ENCODE peak calls at places on chromosome 1, in six cellular contexts. P is CD4-positive, alpha-beta memory T cell; O is CD8-positive, alpha-beta memory T cell; A is heart left ventricle; C is prostate gland; W is GM23248. L is an unnamed sample.

GRCh38 chr1:5747428-5748285 is 244.6 kb downstream of the NPHP4 start:
- DNase-seq in P (no peak), O (no peak), A (no peak), C (no peak), W (no peak), L (no peak)

GRCh38 chr1:22832414-22832786 is 121.8 kb downstream of the EPHB2 start:
- DNase-seq in P (no peak), O (no peak), A (no peak), C (no peak), W (peak; percentile 74), L (no peak)

GRCh38 chr1:14113841-14114567 is 414.0 kb downstream of the PRDM2 start:
- DNase-seq in P (no peak), O (no peak), A (peak; percentile 25), C (peak; percentile 33), W (peak; percentile 79), L (peak; percentile 35)

GRCh38 chr1:28115267-28115666 is 26.9 kb upstream of the EYA3 start:
- DNase-seq in P (peak; percentile 50), O (peak; percentile 28), A (peak; percentile 17), C (no peak), W (no peak), L (no peak)

GRCh38 chr1:166977951-166978350 is 2.6 kb upstream of the ILDR2 start:
- DNase-seq in P (no peak), O (no peak), A (no peak), C (no peak), W (no peak), L (no peak)

GRCh38 chr1:198756470-198756869 is 117.6 kb downstream of the PTPRC start:
- DNase-seq in P (no peak), O (no peak), A (no peak), C (no peak), W (peak; percentile 44), L (no peak)

GRCh38 chr1:9246841-9247785 is 12.5 kb downstream of the H6PD start:
- DNase-seq in P (no peak), O (no peak), A (no peak), C (no peak), W (no peak), L (no peak)

GRCh38 chr1:47710075-47711071 is 272.5 kb downstream of the FOXD2 start:
- DNase-seq in P (peak; percentile 54), O (peak; percentile 44), A (peak; percentile 64), C (peak; percentile 63), W (peak; percentile 78), L (peak; percentile 83)

GRCh38 chr1:59879556-59879955 is 47.0 kb downstream of the CYP2J2 start:
- DNase-seq in P (peak; percentile 27), O (peak; percentile 1), A (peak; percentile 41), C (peak; percentile 78), W (peak; percentile 67), L (peak; percentile 91)

GRCh38 chr1:95094923-95095322 is 22.2 kb upstream of the ALG14 start:
- DNase-seq in P (no peak), O (no peak), A (no peak), C (no peak), W (no peak), L (no peak)

GRCh38 chr1:117655220-117655577 is 49.4 kb downstream of the TENT5C start:
- DNase-seq in P (no peak), O (no peak), A (no peak), C (no peak), W (no peak), L (no peak)

GRCh38 chr1:212718499-212718898 is 18.9 kb upstream of the BATF3 start:
- DNase-seq in P (no peak), O (no peak), A (no peak), C (no peak), W (peak; percentile 50), L (no peak)

GRCh38 chr1:24925082-24925779 is 4.8 kb downstream of the RUNX3 start:
- DNase-seq in P (peak; percentile 91), O (peak; percentile 85), A (no peak), C (no peak), W (no peak), L (no peak)

GRCh38 chr1:220708929-220709801 is 19.0 kb downstream of the C1orf115 start:
- DNase-seq in P (no peak), O (no peak), A (no peak), C (no peak), W (no peak), L (no peak)

GRCh38 chr1:59994302-59995198 is 68.0 kb upstream of the CYP2J2 start:
- DNase-seq in P (no peak), O (no peak), A (peak; percentile 21), C (no peak), W (peak; percentile 87), L (no peak)

GRCh38 chr1:204032642-204033235 is 40.2 kb upstream of the SOX13 start:
- DNase-seq in P (no peak), O (no peak), A (no peak), C (no peak), W (peak; percentile 26), L (no peak)

GRCh38 chr1:218347316-218347712 is 2.2 kb downstream of the TGFB2 start:
- DNase-seq in P (no peak), O (no peak), A (no peak), C (no peak), W (peak; percentile 43), L (no peak)

DNA sequence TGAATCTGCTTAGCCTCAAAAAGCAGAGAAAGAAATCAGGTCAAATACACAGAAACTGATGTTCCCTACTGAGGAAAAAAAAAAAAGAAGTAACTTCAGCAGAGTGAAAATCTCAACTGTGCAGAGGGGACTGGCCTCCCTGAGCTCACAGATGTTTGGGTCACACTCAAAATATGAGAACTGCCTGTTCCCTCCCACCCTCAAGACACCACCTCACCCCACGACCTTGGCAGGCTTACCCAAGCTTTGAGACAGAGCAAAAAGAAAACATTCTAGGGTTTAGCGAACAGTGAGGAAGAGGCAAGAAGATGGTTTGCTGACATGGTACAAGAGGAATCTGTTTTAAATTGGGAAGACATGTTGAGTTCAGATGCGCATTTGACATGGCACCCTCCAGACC is 48.8 kb downstream of the NID1 start:
- DNase-seq in P (no peak), O (no peak), A (peak; percentile 65), C (no peak), W (peak; percentile 28), L (no peak)
- H3K4me1 ChIP-seq in P (no peaks in the 10 kb centered on the region), O (no peaks in the 10 kb centered on the region), A (peaks cover 56% of the 10 kb centered on the region), C (no peaks in the 10 kb centered on the region), W (peaks cover 44% of the 10 kb centered on the region), L (no peaks in the 10 kb centered on the region)

DNA sequence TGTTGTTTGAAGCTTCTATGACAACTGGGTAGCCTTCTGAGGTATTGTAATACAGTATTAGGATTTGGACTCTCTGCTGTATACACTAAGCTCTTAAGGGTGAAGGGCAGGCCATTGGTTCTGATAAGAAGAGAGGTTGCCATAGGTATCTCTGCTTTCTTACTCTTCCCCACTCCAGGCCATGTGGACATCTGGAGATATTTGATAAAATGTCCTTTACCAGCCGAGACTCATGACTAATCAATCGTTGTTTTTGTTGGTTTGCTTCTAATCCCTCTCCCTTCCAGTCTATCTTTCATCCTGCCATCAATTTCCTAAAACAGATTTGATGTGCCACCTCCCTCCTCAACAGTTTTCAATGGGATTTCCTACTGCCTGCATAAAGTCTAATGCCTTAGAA is 64.6 kb upstream of the WDR26 start:
- DNase-seq in P (no peak), O (no peak), A (no peak), C (no peak), W (peak; percentile 44), L (no peak)
- H3K4me1 ChIP-seq in P (peaks cover 23% of the 10 kb centered on the region), O (peaks cover 15% of the 10 kb centered on the region), A (peaks cover 47% of the 10 kb centered on the region), C (peaks cover 17% of the 10 kb centered on the region), W (peaks cover 48% of the 10 kb centered on the region), L (peaks cover 23% of the 10 kb centered on the region)

DNA sequence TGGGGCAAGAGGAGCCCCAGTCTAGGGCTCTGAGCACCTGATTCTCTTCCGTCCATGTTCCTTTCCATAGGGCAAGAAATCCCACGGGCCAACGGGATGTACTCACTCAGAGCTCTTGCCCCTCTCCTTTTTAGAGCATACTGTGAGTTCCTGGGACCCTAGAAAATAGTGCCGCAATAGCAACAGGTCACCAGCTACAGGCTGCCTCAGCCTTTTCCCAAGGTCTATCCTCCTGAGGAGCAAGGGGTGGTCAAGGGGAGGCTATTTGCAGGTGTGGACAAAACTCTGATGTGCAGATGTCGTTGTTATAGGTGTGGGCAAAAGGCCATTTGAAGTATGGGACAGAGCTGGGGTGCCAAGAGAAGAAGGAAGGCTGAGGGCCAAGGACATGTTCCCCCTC is 1.6 kb upstream of the QSOX1 start:
- DNase-seq in P (no peak), O (no peak), A (no peak), C (no peak), W (no peak), L (no peak)
- H3K4me1 ChIP-seq in P (peaks cover 27% of the 10 kb centered on the region), O (peaks cover 18% of the 10 kb centered on the region), A (peaks cover 37% of the 10 kb centered on the region), C (peaks cover 4% of the 10 kb centered on the region), W (peaks cover 49% of the 10 kb centered on the region), L (peaks cover 18% of the 10 kb centered on the region)

GRCh38 chr1:67691712-67692111 is 6.7 kb downstream of the GADD45A start:
- DNase-seq in P (no peak), O (no peak), A (no peak), C (no peak), W (no peak), L (no peak)
- H3K4me1 ChIP-seq in P (peaks cover 6% of the 10 kb centered on the region), O (peaks cover 6% of the 10 kb centered on the region), A (peaks cover 29% of the 10 kb centered on the region), C (no peaks in the 10 kb centered on the region), W (peaks cover 18% of the 10 kb centered on the region), L (peaks cover 5% of the 10 kb centered on the region)

GRCh38 chr1:64891440-64891815 is 74.9 kb downstream of the JAK1 start:
- DNase-seq in P (no peak), O (no peak), A (no peak), C (no peak), W (peak; percentile 40), L (no peak)
- H3K4me1 ChIP-seq in P (peaks cover 98% of the 10 kb centered on the region), O (peaks cover 96% of the 10 kb centered on the region), A (peaks cover 92% of the 10 kb centered on the region), C (no peaks in the 10 kb centered on the region), W (peaks cover 22% of the 10 kb centered on the region), L (peaks cover 5% of the 10 kb centered on the region)